ENCODE peak calls at places on chromosomes 12 and 14, in four cellular contexts. Q is H9, G is psoas muscle, W is left lung. J is an unnamed sample.

GRCh38 chr14:83779266-83779665 is 1750.7 kb upstream of the FLRT2 start:
- DNase-seq in Q (no peak), G (no peak), W (no peak), J (no peak)

GRCh38 chr14:64758711-64759554 is 54.7 kb downstream of the PLEKHG3 start:
- DNase-seq in Q (no peak), G (peak), W (peak), J (no peak)

GRCh38 chr12:22409071-22409951 is 74.8 kb upstream of the ST8SIA1 start:
- DNase-seq in Q (no peak), G (no peak), W (no peak), J (no peak)

GRCh38 chr14:71243697-71244096 is 336.4 kb downstream of the PCNX1 start:
- DNase-seq in Q (no peak), G (no peak), W (no peak), J (no peak)

GRCh38 chr14:28012629-28013415 is 753.8 kb upstream of the FOXG1 start:
- DNase-seq in Q (peak), G (no peak), W (no peak), J (no peak)

GRCh38 chr12:127550271-127550670 is 716.7 kb upstream of the TMEM132C start:
- DNase-seq in Q (no peak), G (no peak), W (no peak), J (no peak)

GRCh38 chr12:108117163-108117849 is 11.8 kb upstream of the WSCD2 start:
- DNase-seq in Q (peak), G (no peak), W (no peak), J (no peak)

GRCh38 chr12:101925352-101925751 is 48.0 kb downstream of the DRAM1 start:
- DNase-seq in Q (no peak), G (peak), W (peak), J (peak)

GRCh38 chr12:20370001-20370381 is 1.7 kb downstream of the PDE3A start:
- DNase-seq in Q (peak), G (no peak), W (no peak), J (peak)

GRCh38 chr12:122399592-122400373 is 22.7 kb downstream of the CLIP1 start:
- DNase-seq in Q (peak), G (peak), W (peak), J (peak)

GRCh38 chr14:70915415-70915814 is 8.2 kb downstream of the PCNX1 start:
- DNase-seq in Q (no peak), G (no peak), W (no peak), J (no peak)

GRCh38 chr12:131783915-131784541 is 44.2 kb upstream of the MMP17 start:
- DNase-seq in Q (peak), G (no peak), W (no peak), J (no peak)

GRCh38 chr14:102949062-102949800 is 26.8 kb downstream of the AMN start:
- DNase-seq in Q (no peak), G (peak), W (no peak), J (no peak)

GRCh38 chr12:127690161-127690560 is 576.8 kb upstream of the TMEM132C start:
- DNase-seq in Q (no peak), G (no peak), W (no peak), J (no peak)

GRCh38 chr12:74663958-74664357 is 126.3 kb downstream of the ATXN7L3B start:
- DNase-seq in Q (no peak), G (no peak), W (no peak), J (no peak)

GRCh38 chr12:15861404-15861803 is 20.8 kb upstream of the STRAP start:
- DNase-seq in Q (no peak), G (no peak), W (no peak), J (no peak)
- H3K27ac ChIP-seq in Q (no peak), G (no peak), W (no peak), J (no peak)

DNA sequence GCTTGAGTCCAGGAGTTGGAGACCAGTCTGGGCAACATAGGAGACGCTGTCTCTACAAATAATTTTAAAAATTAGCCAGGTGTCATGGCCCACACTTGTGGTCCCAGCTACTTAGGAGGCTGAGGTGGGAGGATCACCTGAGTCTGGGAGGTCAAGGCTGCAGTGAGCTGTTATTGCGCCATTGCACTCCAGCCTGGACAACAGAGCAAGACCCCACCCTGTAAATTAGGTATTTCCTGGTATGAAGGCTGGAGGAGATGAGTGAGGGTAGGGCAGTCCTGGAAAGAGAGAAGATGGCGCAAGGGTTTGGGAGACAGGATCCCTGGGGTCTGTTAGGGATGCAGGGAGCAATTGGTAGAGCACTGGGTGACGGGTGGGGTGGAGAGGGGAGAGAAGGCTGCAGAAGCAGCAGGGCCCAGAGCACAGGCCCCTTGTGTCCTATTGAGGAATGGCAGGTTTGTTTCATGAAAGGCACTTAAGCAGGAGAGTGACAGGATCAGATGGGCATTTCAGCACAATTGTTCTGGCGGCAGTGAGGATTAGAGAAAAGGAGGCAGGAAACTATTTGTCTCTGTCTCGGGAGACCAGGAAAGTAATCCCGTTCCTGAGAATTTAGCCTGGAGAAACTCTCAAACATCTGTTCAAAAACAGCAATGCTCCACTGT is 47.2 kb upstream of the KTN1 start:
- DNase-seq in Q (no peak), G (no peak), W (no peak), J (no peak)
- TF ChIP-seq CTCF in Q (peak), G (no peak), W (no peak), J (no peak)

GRCh38 chr12:25868193-25868592 is 90.3 kb upstream of the RASSF8 start:
- DNase-seq in Q (no peak), G (no peak), W (no peak), J (no peak)

GRCh38 chr12:25861226-25861625 is 97.3 kb upstream of the RASSF8 start:
- DNase-seq in Q (no peak), G (no peak), W (no peak), J (no peak)

GRCh38 chr12:25866586-25867378 is 91.7 kb upstream of the RASSF8 start:
- DNase-seq in Q (no peak), G (no peak), W (no peak), J (no peak)

GRCh38 chr12:25859976-25860375 is 98.5 kb upstream of the RASSF8 start:
- DNase-seq in Q (no peak), G (no peak), W (no peak), J (no peak)

GRCh38 chr12:25864287-25864686 is 94.2 kb upstream of the RASSF8 start:
- DNase-seq in Q (no peak), G (no peak), W (no peak), J (no peak)
- H3K27ac ChIP-seq in Q (no peak), G (no peak), W (no peak), J (no peak)

GRCh38 chr12:12265035-12265434 is 1.8 kb downstream of the LRP6 start:
- DNase-seq in Q (no peak), G (no peak), W (no peak), J (no peak)
- TF ChIP-seq CTCF in Q (no peak), G (no peak), W (no peak), J (no peak)